ENCODE peak calls at places on chromosomes 6 and 20, in seven cellular contexts. G is lower leg skin, A is suprapubic skin, B is stomach, Y is uterus, O is HFFc6, J is AG10803. P is an unnamed sample.

GRCh38 chr20:8131598-8132014 is 460 bp upstream of the PLCB1 start:
- DNase-seq in G (peak), A (no peak), B (no peak), Y (no peak), O (peak), J (peak), P (peak)

GRCh38 chr6:45845546-45845945 is 170.1 kb downstream of the CLIC5 start:
- DNase-seq in G (no peak), A (no peak), B (no peak), Y (no peak), O (peak), J (peak), P (peak)

GRCh38 chr6:15922510-15923307 is 206.2 kb upstream of the MYLIP start:
- DNase-seq in G (no peak), A (no peak), B (no peak), Y (peak), O (peak), J (peak), P (peak)

GRCh38 chr20:52493177-52493711 is 301.7 kb upstream of the ZFP64 start:
- DNase-seq in G (no peak), A (no peak), B (no peak), Y (peak), O (no peak), J (peak), P (no peak)

GRCh38 chr20:32965581-32966373 is 38.5 kb downstream of the SUN5 start:
- DNase-seq in G (peak), A (peak), B (peak), Y (no peak), O (no peak), J (no peak), P (no peak)

GRCh38 chr6:49453221-49453620 is 9.8 kb downstream of the MMUT start:
- DNase-seq in G (no peak), A (no peak), B (no peak), Y (no peak), O (no peak), J (no peak), P (no peak)

GRCh38 chr6:28673800-28674671 is 148.4 kb downstream of the GPX5 start:
- DNase-seq in G (no peak), A (no peak), B (no peak), Y (no peak), O (peak), J (peak), P (peak)

GRCh38 chr6:13814938-13815575 is 700 bp upstream of the MCUR1 start:
- DNase-seq in G (no peak), A (no peak), B (no peak), Y (no peak), O (no peak), J (no peak), P (no peak)

GRCh38 chr20:18031050-18031449 is 26.7 kb downstream of the OVOL2 start:
- DNase-seq in G (no peak), A (no peak), B (no peak), Y (no peak), O (no peak), J (no peak), P (no peak)

GRCh38 chr6:100633096-100633766 is 168.5 kb upstream of the SIM1 start:
- DNase-seq in G (no peak), A (no peak), B (no peak), Y (no peak), O (peak), J (peak), P (peak)

GRCh38 chr6:22253955-22254655 is 42.7 kb downstream of the PRL start:
- DNase-seq in G (no peak), A (no peak), B (no peak), Y (no peak), O (no peak), J (no peak), P (no peak)

GRCh38 chr20:53176133-53176532 is 204.0 kb downstream of the TSHZ2 start:
- DNase-seq in G (no peak), A (no peak), B (no peak), Y (no peak), O (no peak), J (no peak), P (no peak)

GRCh38 chr6:14025160-14025559 is 92.4 kb upstream of the CD83 start:
- DNase-seq in G (no peak), A (no peak), B (no peak), Y (no peak), O (no peak), J (no peak), P (no peak)

GRCh38 chr20:17835941-17836861 is 132.4 kb downstream of the SNX5 start:
- DNase-seq in G (peak), A (peak), B (no peak), Y (peak), O (peak), J (peak), P (peak)

GRCh38 chr20:24460712-24461111 is 8.7 kb upstream of the SYNDIG1 start:
- DNase-seq in G (no peak), A (no peak), B (no peak), Y (no peak), O (peak), J (no peak), P (no peak)

GRCh38 chr6:21033575-21034026 is 499.3 kb downstream of the CDKAL1 start:
- DNase-seq in G (peak), A (no peak), B (no peak), Y (peak), O (peak), J (peak), P (peak)

GRCh38 chr20:48404598-48404997 is 423.2 kb downstream of the PREX1 start:
- DNase-seq in G (no peak), A (no peak), B (no peak), Y (no peak), O (no peak), J (no peak), P (no peak)

GRCh38 chr6:112010328-112010727 is 43.6 kb upstream of the CCN6 start:
- DNase-seq in G (no peak), A (no peak), B (no peak), Y (no peak), O (peak), J (no peak), P (no peak)
- TF ChIP-seq CTCF in G (no peak), A (no peak), B (no peak), Y (no peak), O (peak), J (no peak), P (no peak)

GRCh38 chr20:41411458-41411857 is 44.8 kb upstream of the EMILIN3 start:
- DNase-seq in G (no peak), A (no peak), B (no peak), Y (no peak), O (peak), J (peak), P (peak)
- TF ChIP-seq CTCF in G (no peak), A (peak), B (no peak), Y (peak), O (peak), J (peak), P (peak)

GRCh38 chr20:56628015-56628872 is 862 bp upstream of the TFAP2C start:
- DNase-seq in G (no peak), A (no peak), B (no peak), Y (no peak), O (no peak), J (no peak), P (no peak)

GRCh38 chr20:56626367-56627121 is 2.6 kb upstream of the TFAP2C start:
- DNase-seq in G (peak), A (no peak), B (no peak), Y (no peak), O (no peak), J (peak), P (peak)

GRCh38 chr20:56624786-56625681 is 4.1 kb upstream of the TFAP2C start:
- DNase-seq in G (no peak), A (no peak), B (no peak), Y (no peak), O (no peak), J (no peak), P (no peak)

GRCh38 chr20:56627122-56628014 is 1.7 kb upstream of the TFAP2C start:
- DNase-seq in G (no peak), A (no peak), B (no peak), Y (no peak), O (no peak), J (no peak), P (no peak)

DNA sequence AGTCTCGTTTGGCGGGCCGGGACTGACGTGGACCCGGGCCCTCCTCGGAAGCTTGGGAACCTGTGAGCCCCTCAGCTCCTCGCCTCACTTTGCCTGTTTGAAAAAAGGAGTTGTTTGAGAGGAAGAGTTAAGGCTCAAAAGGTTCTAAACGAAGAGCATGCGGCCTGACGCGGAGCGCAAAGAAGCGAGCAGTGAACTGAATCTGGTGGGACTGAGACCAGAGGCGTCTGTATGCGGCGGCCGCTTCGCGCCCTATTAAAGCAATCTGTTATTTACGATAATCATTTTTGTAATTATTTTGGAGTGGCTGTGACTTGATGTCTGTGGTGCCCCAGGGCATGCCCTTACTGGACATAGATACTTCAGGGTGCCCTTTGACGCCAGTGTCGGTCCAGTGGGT is 3.3 kb upstream of the TFAP2C start:
- DNase-seq in G (no peak), A (no peak), B (no peak), Y (no peak), O (no peak), J (no peak), P (no peak)
- TF ChIP-seq CTCF in G (no peak), A (no peak), B (no peak), Y (no peak), O (no peak), J (no peak), P (no peak)

DNA sequence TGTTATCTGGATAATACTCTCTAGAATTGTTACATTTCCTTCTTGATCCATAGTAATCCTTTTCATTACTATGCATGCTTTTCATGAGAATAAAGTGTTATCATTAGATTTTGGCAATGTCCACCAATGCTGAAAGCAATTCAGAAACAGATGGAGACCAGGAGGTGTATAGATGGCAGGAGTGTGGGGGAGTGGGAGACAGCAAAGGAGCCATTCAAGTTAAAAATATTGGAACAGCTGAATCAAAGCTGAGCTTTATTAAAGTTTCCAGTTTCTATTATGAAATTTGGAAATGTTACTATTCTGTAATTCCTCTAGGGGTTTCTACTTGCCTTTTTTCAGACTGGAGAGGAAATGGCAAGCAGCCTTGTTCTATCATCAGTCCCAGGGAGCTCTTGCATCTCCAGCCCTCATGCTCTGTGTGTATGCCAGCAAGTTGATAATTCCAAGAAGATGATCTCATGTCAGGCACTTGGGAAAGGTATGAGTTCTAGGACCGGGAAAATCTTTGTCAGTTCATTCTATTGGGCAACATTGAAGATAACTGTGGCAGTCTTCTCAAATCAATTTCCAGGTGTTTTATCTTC is 228.0 kb downstream of the CD109 start:
- DNase-seq in G (no peak), A (no peak), B (no peak), Y (peak), O (no peak), J (peak), P (peak)
- TF ChIP-seq CTCF in G (no peak), A (no peak), B (no peak), Y (no peak), O (no peak), J (no peak), P (no peak)

DNA sequence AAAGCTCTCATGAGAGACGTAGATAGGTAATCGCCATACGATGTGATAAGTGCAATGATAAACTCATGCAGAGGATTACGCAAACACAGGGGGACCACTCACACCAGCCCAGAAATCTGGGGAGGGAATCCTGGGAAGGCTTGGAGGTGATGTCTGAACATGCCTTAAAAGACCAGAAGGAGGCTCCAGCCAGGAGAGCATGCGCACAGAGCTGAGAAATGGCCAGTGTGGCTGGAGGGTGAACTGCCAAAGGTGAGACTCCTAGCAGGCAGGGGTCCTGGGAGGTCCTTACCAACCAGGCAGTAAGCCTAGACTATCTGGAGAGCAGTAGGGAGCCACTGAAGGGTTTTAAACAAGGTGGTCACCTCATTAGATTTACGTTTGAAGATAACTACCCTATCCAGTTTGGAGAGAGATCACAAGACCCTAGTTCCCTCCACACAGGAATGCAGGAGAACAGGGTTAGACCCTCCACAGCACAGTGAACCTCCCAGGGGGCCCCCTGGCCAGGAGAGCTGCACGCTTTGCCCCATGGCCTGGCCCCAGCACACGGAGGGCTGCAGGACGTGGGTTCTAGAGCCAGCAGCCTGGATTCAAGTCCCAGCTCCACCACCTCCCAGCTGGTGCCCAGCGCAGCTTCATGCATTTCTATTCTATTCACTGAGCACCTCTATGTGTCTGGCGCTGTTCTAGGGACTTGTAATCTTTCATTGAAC is 13.1 kb downstream of the MDFI start:
- DNase-seq in G (no peak), A (no peak), B (no peak), Y (no peak), O (no peak), J (no peak), P (no peak)
- TF ChIP-seq CTCF in G (no peak), A (no peak), B (no peak), Y (no peak), O (no peak), J (no peak), P (no peak)

P was measured in foreskin fibroblast.